ENCODE peak calls at places on chromosomes 2 and 18, in eight cellular contexts. J is stromal cell of bone marrow, P is H9, W is HTR-8/SVneo, K is DMS153, V is GM04503, X is gastrocnemius medialis, L is neural crest cell. D is an unnamed sample.

GRCh38 chr2:177636672-177637071 is 244.1 kb downstream of the AGPS start:
- DNase-seq in J (no peak), P (no peak), W (no peak), K (no peak), V (no peak), X (no peak), L (no peak), D (no peak)

GRCh38 chr2:230423851-230424458 is 8.0 kb downstream of the SP100 start:
- DNase-seq in J (no peak), P (no peak), W (no peak), K (no peak), V (no peak), X (no peak), L (no peak), D (no peak)

GRCh38 chr2:25251461-25252273 is 83.3 kb upstream of the POMC start:
- DNase-seq in J (no peak), P (peak), W (peak), K (peak), V (no peak), X (no peak), L (peak), D (no peak)

GRCh38 chr18:45926691-45927090 is 40.4 kb downstream of the EPG5 start:
- DNase-seq in J (no peak), P (no peak), W (no peak), K (no peak), V (no peak), X (no peak), L (no peak), D (no peak)

GRCh38 chr2:58293056-58293455 is 51.9 kb upstream of the FANCL start:
- DNase-seq in J (no peak), P (no peak), W (no peak), K (no peak), V (no peak), X (no peak), L (no peak), D (no peak)

GRCh38 chr2:107529146-107529545 is 297.5 kb upstream of the RGPD4 start:
- DNase-seq in J (peak), P (no peak), W (no peak), K (peak), V (no peak), X (no peak), L (no peak), D (no peak)

GRCh38 chr2:114442545-114442944 is at the start of gene DPP10:
- DNase-seq in J (no peak), P (peak), W (no peak), K (no peak), V (no peak), X (no peak), L (peak), D (no peak)

GRCh38 chr2:44364604-44365003 is 2.9 kb downstream of the CAMKMT start:
- DNase-seq in J (no peak), P (no peak), W (no peak), K (no peak), V (no peak), X (no peak), L (no peak), D (no peak)

GRCh38 chr2:141957321-141957720 is 173.5 kb downstream of the LRP1B start:
- DNase-seq in J (no peak), P (no peak), W (no peak), K (no peak), V (no peak), X (no peak), L (no peak), D (no peak)

GRCh38 chr2:236803621-236804020 is 234.0 kb downstream of the ACKR3 start:
- DNase-seq in J (no peak), P (peak), W (no peak), K (no peak), V (no peak), X (no peak), L (no peak), D (no peak)

GRCh38 chr2:202237787-202238233 is 587 bp downstream of the SUMO1 start:
- DNase-seq in J (peak), P (peak), W (peak), K (no peak), V (no peak), X (peak), L (peak), D (peak)

GRCh38 chr2:223100061-223100511 is 48.1 kb downstream of the KCNE4 start:
- DNase-seq in J (peak), P (no peak), W (no peak), K (peak), V (peak), X (peak), L (no peak), D (peak)

GRCh38 chr2:75053484-75054112 is 95.2 kb downstream of the POLE4 start:
- DNase-seq in J (no peak), P (peak), W (peak), K (peak), V (no peak), X (no peak), L (peak), D (no peak)

GRCh38 chr2:47867205-47867604 is 39.1 kb downstream of the FBXO11 start:
- DNase-seq in J (peak), P (no peak), W (peak), K (peak), V (peak), X (no peak), L (no peak), D (peak)